ENCODE peak calls at places on chromosomes 7 and 10, in seven cellular contexts. S, J, Y, A, N, Z and M are unnamed samples. For H3K4me1, the result is how much of the 10 kb centered on the place peaks cover.

GRCh38 chr10:32577448-32577847 is 131.5 kb downstream of the CCDC7 start:
- DNase-seq in S (no peak), J (no peak), Y (no peak), Z (no peak), N (no peak), A (no peak), M (no peak)

GRCh38 chr10:95656291-95657164 is at the start of gene ALDH18A1:
- DNase-seq in Y (peak), A (peak), J (peak), S (peak), N (peak), Z (peak), M (peak)

GRCh38 chr7:128833148-128833938 is 3.1 kb downstream of the FLNC start:
- DNase-seq in A (peak), Y (peak), N (no peak), J (peak), Z (no peak), S (no peak), M (peak)

GRCh38 chr10:78045237-78045636 is 11.6 kb downstream of the RPS24 start:
- DNase-seq in Y (no peak), J (no peak), N (no peak), Z (no peak), S (no peak), A (no peak), M (no peak)

GRCh38 chr10:23525406-23525805 is 86.5 kb downstream of the OTUD1 start:
- DNase-seq in A (no peak), S (no peak), Z (no peak), Y (no peak), J (peak), N (no peak), M (peak)

GRCh38 chr10:111560042-111560441 is 483.2 kb downstream of the ADRA2A start:
- DNase-seq in S (no peak), J (no peak), Z (no peak), A (no peak), Y (no peak), N (no peak), M (no peak)

GRCh38 chr7:32335107-32335506 is 155.1 kb downstream of the LSM5 start:
- DNase-seq in Z (no peak), S (no peak), N (no peak), A (no peak), Y (no peak), J (no peak), M (no peak)

GRCh38 chr7:93245525-93246432 is 13.6 kb downstream of the VPS50 start:
- DNase-seq in Z (no peak), N (peak), S (no peak), J (peak), Y (peak), A (no peak), M (peak)

GRCh38 chr10:78621183-78621789 is 447.5 kb upstream of the ZMIZ1 start:
- DNase-seq in A (no peak), Y (peak), S (no peak), Z (no peak), N (no peak), J (no peak), M (no peak)

GRCh38 chr7:5595545-5596045 is 172.0 kb upstream of the TNRC18 start:
- DNase-seq in S (no peak), N (no peak), Z (peak), Y (no peak), J (peak), A (no peak), M (peak)

GRCh38 chr10:86057708-86058107 is 308.9 kb downstream of the GRID1 start:
- DNase-seq in A (no peak), Y (no peak), S (no peak), Z (no peak), N (no peak), J (no peak), M (no peak)
- H3K4me3 ChIP-seq in A (no peak), Y (no peak), S (no peak), Z (no peak), N (no peak), J (no peak), M (no peak)

GRCh38 chr7:36262286-36262685 is 109.2 kb downstream of the EEPD1 start:
- DNase-seq in Z (no peak), S (no peak), Y (no peak), A (no peak), N (no peak), J (no peak), M (no peak)
- H3K4me1 ChIP-seq in Z (half or more), S (under half), Y (under half), A (half or more), N (under half), J (under half), M (under half)

GRCh38 chr10:14954001-14954770 is at the start of gene DCLRE1C:
- DNase-seq in A (peak), N (peak), Y (peak), Z (no peak), S (peak), J (peak), M (peak)

GRCh38 chr10:14952851-14953451 is 945 bp downstream of the DCLRE1C start:
- DNase-seq in N (peak), S (no peak), A (no peak), J (peak), Z (no peak), Y (no peak), M (no peak)

GRCh38 chr10:14958872-14959220 is 342 bp upstream of the MEIG1 start:
- DNase-seq in N (no peak), J (no peak), Y (no peak), S (no peak), A (no peak), Z (no peak), M (no peak)

GRCh38 chr10:14953452-14954000 is 370 bp downstream of the DCLRE1C start:
- DNase-seq in A (peak), Z (no peak), N (no peak), J (no peak), Y (peak), S (no peak), M (peak)

DNA sequence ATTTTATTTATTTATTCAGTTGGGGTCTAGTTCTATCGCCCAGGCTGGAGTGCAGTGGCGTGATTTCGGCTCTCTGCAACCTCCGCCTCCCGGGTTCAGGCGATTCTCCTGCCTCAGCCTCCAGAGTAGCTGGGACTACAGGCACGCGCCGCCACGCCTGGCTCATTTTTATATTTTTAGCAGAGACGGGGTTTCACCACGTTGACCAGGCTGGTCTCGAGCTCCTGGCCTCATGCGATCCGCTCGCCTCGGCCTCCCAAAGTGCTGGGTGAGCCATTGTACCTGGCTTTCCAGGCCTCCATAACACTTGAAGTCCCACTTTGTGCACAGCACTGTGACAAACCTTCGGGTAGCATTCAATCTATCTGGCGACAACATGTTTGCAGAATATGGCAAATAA is 1.0 kb upstream of the DCLRE1C start:
- DNase-seq in J (no peak), N (no peak), Y (no peak), S (no peak), Z (no peak), A (no peak), M (no peak)
- H3K4me3 ChIP-seq in J (peak), N (peak), Y (no peak), S (peak), Z (peak), A (peak), M (peak)

GRCh38 chr10:116561026-116561425 is 15.3 kb downstream of the PNLIP start:
- DNase-seq in Y (no peak), N (no peak), Z (no peak), A (no peak), S (no peak), J (no peak), M (no peak)
- H3K4me1 ChIP-seq in Y (under half), N (under half), Z (under half), A (under half), S (under half), J (under half), M (under half)

GRCh38 chr10:60684091-60684490 is 94.2 kb upstream of the CDK1 start:
- DNase-seq in N (no peak), Z (no peak), A (no peak), Y (no peak), S (no peak), J (no peak), M (no peak)
- H3K4me3 ChIP-seq in N (no peak), Z (no peak), A (no peak), Y (no peak), S (no peak), J (no peak), M (no peak)

DNA sequence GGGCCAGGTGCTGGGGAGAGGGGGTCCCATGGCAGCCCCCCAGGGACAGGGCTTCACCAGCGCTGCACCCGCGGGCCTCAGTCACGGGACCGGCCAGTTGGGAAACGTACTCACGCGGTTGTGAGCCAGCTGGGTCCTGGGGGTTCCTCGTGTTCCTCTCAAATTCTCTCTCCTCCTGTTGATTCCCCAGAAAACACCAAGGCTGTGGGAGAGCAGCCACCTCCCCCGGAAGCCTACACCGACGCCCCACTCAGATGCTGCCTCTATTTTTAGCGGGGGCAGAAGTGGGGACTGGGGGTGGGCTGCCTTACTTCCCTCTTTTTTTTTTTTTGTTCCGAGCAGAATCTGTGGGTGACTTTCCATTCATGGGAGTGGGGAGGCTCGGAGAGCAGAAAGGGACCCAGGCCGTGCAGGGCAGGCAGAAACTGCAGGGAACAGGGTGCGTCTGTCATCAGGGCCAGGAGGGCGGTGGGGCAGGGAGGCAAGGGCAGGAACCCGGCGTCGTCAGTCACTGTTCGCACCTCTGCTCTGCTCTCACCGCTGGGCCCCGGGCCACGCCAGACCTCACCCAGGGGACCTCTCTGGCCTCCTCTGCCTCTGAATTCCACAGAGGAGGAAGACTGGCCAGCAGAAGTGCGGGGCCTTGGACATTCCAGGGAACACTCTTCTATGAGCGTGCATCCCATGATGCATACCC is 63.1 kb downstream of the CARD11 start:
- DNase-seq in Y (no peak), A (no peak), J (no peak), Z (no peak), N (no peak), S (no peak), M (no peak)
- H3K4me1 ChIP-seq in Y (under half), A (under half), J (under half), Z (under half), N (under half), S (half or more), M (under half)

DNA sequence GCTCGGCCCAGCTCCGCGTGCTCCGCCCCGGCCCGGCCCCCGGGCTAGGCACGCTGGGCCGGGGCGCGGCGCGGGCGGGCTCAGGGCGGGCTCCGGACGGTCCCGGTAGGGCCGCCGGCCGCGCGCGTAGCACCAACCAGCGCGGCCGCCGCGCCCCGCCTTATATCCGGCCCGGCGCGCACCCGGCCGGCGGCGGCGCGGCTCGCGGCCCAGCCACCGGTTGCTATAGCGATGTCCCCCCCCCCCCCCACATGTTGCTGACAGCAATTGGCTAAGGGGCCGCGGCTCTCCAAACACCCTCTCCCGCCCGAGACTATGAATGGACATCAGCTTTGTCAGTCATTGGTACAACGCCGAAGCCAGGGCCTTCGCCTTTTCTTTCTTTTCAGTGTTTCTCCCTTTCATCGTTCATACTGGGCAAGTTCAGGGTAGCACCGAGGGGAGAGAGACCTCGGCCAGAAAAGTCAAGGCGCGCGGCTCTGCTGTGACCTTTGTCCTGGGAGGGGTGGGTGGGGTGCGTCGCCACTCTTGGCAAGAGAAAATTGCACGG is 354.1 kb downstream of the DNAJB6 start:
- DNase-seq in J (peak), S (no peak), A (peak), Z (no peak), Y (peak), N (peak), M (no peak)
- H3K4me3 ChIP-seq in J (peak), S (no peak), A (peak), Z (peak), Y (no peak), N (peak), M (no peak)

DNA sequence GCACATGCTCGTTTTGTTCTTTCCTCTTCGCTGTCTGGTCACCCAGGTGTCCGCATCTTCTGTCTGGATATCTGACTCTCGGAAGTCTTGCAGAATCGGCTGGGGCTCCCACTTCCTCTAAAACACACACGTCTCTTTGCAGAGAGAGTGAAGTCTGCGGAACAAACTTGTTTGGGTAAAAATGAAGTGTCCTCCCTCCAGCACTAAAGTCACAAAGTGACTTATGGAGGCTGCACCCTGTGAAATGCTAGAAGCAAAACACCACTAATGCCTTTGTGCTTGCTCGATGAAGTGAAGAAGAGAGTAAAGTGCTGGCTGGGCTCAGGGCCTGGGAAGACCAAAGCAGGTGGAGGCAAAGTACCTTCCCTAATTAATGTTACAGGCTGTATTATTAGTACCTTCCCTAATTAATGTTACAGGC is 71.4 kb downstream of the FGFR2 start:
- DNase-seq in Y (no peak), A (no peak), N (no peak), S (no peak), J (no peak), Z (no peak), M (no peak)
- H3K4me1 ChIP-seq in Y (under half), A (under half), N (under half), S (under half), J (under half), Z (under half), M (under half)

GRCh38 chr7:2569421-2569820 is 10.6 kb downstream of the IQCE start:
- DNase-seq in A (no peak), S (no peak), Z (no peak), N (no peak), Y (no peak), J (no peak), M (no peak)

GRCh38 chr7:2568521-2569223 is 9.9 kb downstream of the IQCE start:
- DNase-seq in A (no peak), J (no peak), Y (no peak), S (no peak), Z (no peak), N (no peak), M (no peak)

GRCh38 chr7:2566348-2566889 is 7.6 kb downstream of the IQCE start:
- DNase-seq in S (no peak), J (no peak), A (no peak), N (no peak), Z (no peak), Y (no peak), M (no peak)

GRCh38 chr7:2566890-2567662 is 8.3 kb downstream of the IQCE start:
- DNase-seq in N (no peak), J (no peak), S (no peak), Z (no peak), Y (no peak), A (peak), M (no peak)

GRCh38 chr7:2567663-2568238 is 9.0 kb downstream of the IQCE start:
- DNase-seq in Z (no peak), N (peak), S (no peak), A (peak), J (peak), Y (no peak), M (no peak)
- H3K4me3 ChIP-seq in Z (no peak), N (no peak), S (no peak), A (no peak), J (no peak), Y (no peak), M (no peak)

GRCh38 chr7:116449441-116449840 is 50.1 kb upstream of the CAV2 start:
- DNase-seq in Y (no peak), N (no peak), A (no peak), Z (no peak), S (no peak), J (no peak), M (no peak)
- H3K4me1 ChIP-seq in Y (under half), N (under half), A (half or more), Z (under half), S (under half), J (under half), M (under half)